ENCODE peak calls at places on chromosomes 11 and 22, in nine cellular contexts. X is activated naive CD4-positive, alpha-beta T cell treated with anti-CD3 and anti-CD28 coated beads, Interleukin-2, amount 10 ng/mL, durations not matched to agents 7 days and 5 days; Y is EL; D is T-helper 22 cell; H is NAMALWA; L is amygdala; S is stimulated activated CD4-positive, alpha-beta T cell treated with anti-CD3 and anti-CD28 coated beads, Interleukin-4, amount 100 ng/mL, for 48 hours; K is Kasumi-1; W is mucosa of descending colon. I is an unnamed sample.

GRCh38 chr22:23893446-23893956 is 682 bp upstream of the MIF start:
- DNase-seq in X (no peak), H (no peak), Y (no peak), L (no peak), D (no peak), S (no peak), K (no peak), W (no peak), I (no peak)

GRCh38 chr11:12888525-12889158 is 120.5 kb upstream of the RASSF10 start:
- DNase-seq in Y (peak; percentile 89), D (peak; percentile 7), W (peak; percentile 83), S (peak; percentile 43), H (peak; percentile 77), X (peak; percentile 79), L (no peak), K (peak; percentile 75), I (peak; percentile 36)

GRCh38 chr11:64284048-64284961 is at the start of gene BAD:
- DNase-seq in H (peak; percentile 95), K (peak; percentile 87), W (peak; percentile 97), Y (peak; percentile 93), S (peak; percentile 92), L (peak; percentile 54), X (peak; percentile 96), D (peak; percentile 91), I (peak; percentile 68)

GRCh38 chr22:39215430-39216142 is 29.2 kb downstream of the PDGFB start:
- DNase-seq in Y (no peak), K (peak; percentile 47), W (no peak), S (no peak), H (peak; percentile 31), X (peak; percentile 42), D (no peak), L (no peak), I (no peak)

GRCh38 chr11:76889414-76889975 is 28.8 kb downstream of the ACER3 start:
- DNase-seq in X (no peak), Y (no peak), K (no peak), D (no peak), S (no peak), H (no peak), W (no peak), L (no peak), I (no peak)

GRCh38 chr22:23926561-23926960 is 32.4 kb downstream of the MIF start:
- DNase-seq in X (no peak), L (no peak), W (no peak), Y (no peak), K (no peak), D (no peak), S (no peak), H (no peak), I (no peak)

GRCh38 chr22:45397806-45398205 is 15.6 kb downstream of the SMC1B start:
- DNase-seq in X (no peak), L (no peak), W (no peak), H (no peak), K (no peak), D (no peak), Y (no peak), S (no peak), I (no peak)

GRCh38 chr22:48745842-48746788 is 1081.6 kb downstream of the BRD1 start:
- DNase-seq in Y (no peak), S (no peak), D (no peak), H (no peak), K (no peak), W (peak; percentile 10), X (peak; percentile 19), L (no peak), I (no peak)

GRCh38 chr11:57482782-57483569 is 22.6 kb downstream of the RTN4RL2 start:
- DNase-seq in S (peak; percentile 58), Y (peak; percentile 36), H (no peak), K (peak; percentile 64), L (no peak), X (peak; percentile 66), W (peak; percentile 59), D (peak; percentile 14), I (no peak)

GRCh38 chr11:105609832-105610781 is at the start of gene GRIA4:
- DNase-seq in W (peak; percentile 24), S (no peak), D (no peak), H (no peak), K (no peak), X (no peak), Y (peak; percentile 64), L (peak; percentile 27), I (no peak)

GRCh38 chr11:13415201-13415600 is 47.8 kb downstream of the BTBD10 start:
- DNase-seq in K (no peak), H (no peak), L (no peak), Y (peak; percentile 13), X (no peak), W (no peak), D (no peak), S (no peak), I (no peak)

GRCh38 chr11:43825217-43825816 is 55.3 kb upstream of the ALKBH3 start:
- DNase-seq in Y (peak; percentile 39), W (no peak), K (peak; percentile 36), X (peak; percentile 24), S (peak; percentile 2), D (no peak), L (no peak), H (peak; percentile 31), I (no peak)

GRCh38 chr22:39900306-39901227 is at the start of gene GRAP2:
- DNase-seq in Y (no peak), L (no peak), X (peak; percentile 85), H (peak; percentile 29), K (peak; percentile 70), S (no peak), D (peak; percentile 61), W (no peak), I (no peak)

GRCh38 chr11:131889146-131889577 is 518.7 kb downstream of the NTM start:
- DNase-seq in L (no peak), W (no peak), S (no peak), D (no peak), X (no peak), K (no peak), H (no peak), Y (peak; percentile 71), I (peak; percentile 71)

GRCh38 chr11:120224872-120225371 is 14.1 kb downstream of the OAF start:
- DNase-seq in S (no peak), H (peak; percentile 24), W (no peak), D (no peak), Y (no peak), K (peak; percentile 95), L (no peak), X (no peak), I (no peak)

GRCh38 chr11:46436113-46436512 is 44.5 kb upstream of the CHRM4 start:
- DNase-seq in K (no peak), W (no peak), D (no peak), L (no peak), H (no peak), S (no peak), Y (no peak), X (no peak), I (no peak)

GRCh38 chr11:111329306-111330204 is 31.2 kb downstream of the POU2AF3 start:
- DNase-seq in D (no peak), L (no peak), X (no peak), W (no peak), S (no peak), K (no peak), H (no peak), Y (no peak), I (no peak)

GRCh38 chr22:33796494-33796893 is 123.8 kb downstream of the LARGE1 start:
- DNase-seq in L (no peak), X (no peak), H (no peak), D (no peak), Y (no peak), S (no peak), W (no peak), K (no peak), I (no peak)

GRCh38 chr11:131504199-131504949 is 134.0 kb downstream of the NTM start:
- DNase-seq in K (no peak), Y (no peak), S (no peak), H (peak; percentile 15), X (no peak), W (no peak), D (no peak), L (no peak), I (no peak)